ENCODE peak calls at places on chromosome 2, in six cellular contexts. W is endothelial cell, F is upper lobe of right lung, K is left ventricle myocardium inferior, U is mucosa of descending colon, M is fibroblast of mammary gland. C is an unnamed sample.

GRCh38 chr2:230668184-230668938 is 44.3 kb upstream of the CAB39 start:
- DNase-seq in W (no peak), F (peak; percentile 61), K (peak; percentile 44), U (no peak), M (peak; percentile 29), C (no peak)

GRCh38 chr2:220991972-220992371 is 580.1 kb downstream of the EPHA4 start:
- DNase-seq in W (no peak), F (no peak), K (no peak), U (no peak), M (no peak), C (no peak)

GRCh38 chr2:101474752-101475384 is at the start of gene RFX8:
- DNase-seq in W (no peak), F (no peak), K (no peak), U (no peak), M (peak; percentile 100), C (no peak)

GRCh38 chr2:46749042-46749461 is 166.6 kb downstream of the MCFD2 start:
- DNase-seq in W (no peak), F (no peak), K (no peak), U (no peak), M (peak; percentile 87), C (no peak)

GRCh38 chr2:73856214-73856613 is 27.5 kb downstream of the STAMBP start:
- DNase-seq in W (no peak), F (no peak), K (no peak), U (no peak), M (peak; percentile 99), C (no peak)

GRCh38 chr2:46954951-46955571 is 39.5 kb upstream of the MCFD2 start:
- DNase-seq in W (no peak), F (no peak), K (peak; percentile 52), U (peak; percentile 62), M (peak; percentile 88), C (no peak)

GRCh38 chr2:152200562-152201465 is 25.3 kb upstream of the STAM2 start:
- DNase-seq in W (no peak), F (peak; percentile 80), K (peak; percentile 88), U (peak; percentile 87), M (peak; percentile 98), C (no peak)

GRCh38 chr2:113700186-113700841 is 56.1 kb downstream of the SLC35F5 start:
- DNase-seq in W (no peak), F (peak; percentile 74), K (peak; percentile 48), U (peak; percentile 58), M (no peak), C (no peak)

GRCh38 chr2:239601201-239601851 is 200.5 kb upstream of the HDAC4 start:
- DNase-seq in W (no peak), F (no peak), K (no peak), U (peak; percentile 22), M (no peak), C (no peak)

GRCh38 chr2:99572380-99572779 is 82.6 kb upstream of the REV1 start:
- DNase-seq in W (no peak), F (no peak), K (no peak), U (no peak), M (no peak), C (no peak)

GRCh38 chr2:178108176-178108575 is 4.1 kb upstream of the RBM45 start:
- DNase-seq in W (no peak), F (no peak), K (no peak), U (no peak), M (no peak), C (no peak)

GRCh38 chr2:178111743-178112142 is 494 bp upstream of the RBM45 start:
- DNase-seq in W (no peak), F (no peak), K (no peak), U (no peak), M (no peak), C (no peak)

GRCh38 chr2:178112202-178113152 is at the start of gene RBM45:
- DNase-seq in W (peak; percentile 89), F (peak; percentile 97), K (peak; percentile 93), U (peak; percentile 94), M (peak; percentile 93), C (peak; percentile 95)

GRCh38 chr2:178110681-178111080 is 1.6 kb upstream of the RBM45 start:
- DNase-seq in W (no peak), F (no peak), K (no peak), U (no peak), M (no peak), C (no peak)

DNA sequence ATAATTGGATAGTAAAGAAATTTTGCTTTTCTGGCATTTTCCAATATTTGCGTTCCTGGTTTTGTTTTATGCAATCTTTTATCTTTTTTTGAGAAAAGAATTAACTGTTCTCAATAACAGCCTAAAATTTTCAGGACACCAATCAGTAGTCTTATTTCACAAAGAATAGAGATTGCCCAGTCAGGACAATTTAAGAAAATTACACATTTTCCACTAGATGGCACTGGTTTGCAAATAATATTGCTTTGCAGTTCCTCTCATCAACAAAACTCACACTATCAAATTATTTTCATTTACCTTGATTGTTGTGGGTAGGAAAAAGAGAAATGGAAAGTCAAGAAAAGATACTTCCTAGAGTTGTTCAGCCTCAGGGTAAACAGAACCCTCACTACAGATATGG is 2.4 kb upstream of the RBM45 start:
- DNase-seq in W (no peak), F (no peak), K (no peak), U (no peak), M (peak; percentile 58), C (no peak)
- TF ChIP-seq CTCF in W (peak; percentile 62), F (peak; percentile 60), K (peak; percentile 66), U (peak; percentile 19), M (peak; percentile 58), C (peak; percentile 75)

GRCh38 chr2:238239872-238240760 is at the start of gene HES6:
- DNase-seq in W (peak; percentile 89), F (peak; percentile 95), K (peak; percentile 90), U (peak; percentile 92), M (peak; percentile 64), C (peak; percentile 95)
- TF ChIP-seq CTCF in W (no peak), F (no peak), K (no peak), U (no peak), M (no peak), C (peak; percentile 22)

GRCh38 chr2:218865999-218866398 is 6.4 kb downstream of the WNT6 start:
- DNase-seq in W (no peak), F (no peak), K (no peak), U (no peak), M (no peak), C (no peak)
- TF ChIP-seq CTCF in W (no peak), F (no peak), K (no peak), U (no peak), M (no peak), C (no peak)

GRCh38 chr2:161234627-161235026 is 73.6 kb upstream of the PSMD14 start:
- DNase-seq in W (no peak), F (no peak), K (no peak), U (no peak), M (no peak), C (no peak)

GRCh38 chr2:161230959-161231358 is 70.7 kb downstream of the TANK start:
- DNase-seq in W (no peak), F (no peak), K (no peak), U (no peak), M (no peak), C (no peak)

GRCh38 chr2:161228511-161229240 is 68.4 kb downstream of the TANK start:
- DNase-seq in W (no peak), F (no peak), K (no peak), U (no peak), M (peak; percentile 33), C (no peak)

GRCh38 chr2:161233858-161234431 is 73.7 kb downstream of the TANK start:
- DNase-seq in W (no peak), F (no peak), K (no peak), U (no peak), M (no peak), C (no peak)

DNA sequence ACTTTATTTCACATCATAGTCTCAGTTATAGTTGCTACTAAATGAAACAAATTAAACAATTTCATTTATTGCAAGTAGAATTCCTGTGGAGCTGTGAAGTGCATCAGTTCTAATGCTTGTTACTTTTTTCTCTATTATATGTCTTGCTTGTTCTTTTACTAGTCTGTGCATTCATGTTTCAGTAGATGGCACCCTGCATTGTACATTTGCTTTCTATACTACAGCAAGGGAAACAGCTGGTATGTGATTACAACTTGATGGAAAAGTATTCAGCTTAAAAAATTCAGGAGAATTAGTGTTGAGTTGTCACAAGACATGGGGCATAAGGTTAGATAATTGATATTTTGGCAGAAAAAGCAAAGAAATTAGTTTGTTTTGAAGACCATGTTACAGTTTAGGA is 72.3 kb downstream of the TANK start:
- DNase-seq in W (no peak), F (no peak), K (no peak), U (no peak), M (no peak), C (no peak)
- TF ChIP-seq CTCF in W (no peak), F (no peak), K (no peak), U (no peak), M (no peak), C (no peak)

GRCh38 chr2:95077521-95077807 is 44.1 kb downstream of the MRPS5 start:
- DNase-seq in W (no peak), F (no peak), K (no peak), U (no peak), M (no peak), C (no peak)
- TF ChIP-seq CTCF in W (no peak), F (no peak), K (no peak), U (no peak), M (no peak), C (no peak)

C was measured in glutamatergic neuron.